ENCODE peak calls at places on chromosomes 1 and 21, in seven cellular contexts. One of them, this sample, is unnamed.

GRCh38 chr1:82565546-82565945 is 764.8 kb downstream of the ADGRL2 start:
- DNase-seq in hypothalamus: no peak
- DNase-seq in activated T-cell treated with anti-CD3 and anti-CD28 coated beads for 4 hours: no peak
- DNase-seq in activated gamma-delta T cell: no peak
- DNase-seq in esophagus squamous epithelium: no peak
- DNase-seq in stimulated activated CD4-positive, alpha-beta T cell treated with anti-CD3 and anti-CD28 coated beads, TNF-alpha, amount 100 ng/mL, for 4 hours: no peak
- DNase-seq in sciatic nerve: no peak
- DNase-seq in this sample: no peak

GRCh38 chr1:74714429-74715362 is 18.2 kb downstream of the CRYZ start:
- DNase-seq in hypothalamus: no peak
- DNase-seq in activated T-cell treated with anti-CD3 and anti-CD28 coated beads for 4 hours: no peak
- DNase-seq in activated gamma-delta T cell: no peak
- DNase-seq in esophagus squamous epithelium: no peak
- DNase-seq in stimulated activated CD4-positive, alpha-beta T cell treated with anti-CD3 and anti-CD28 coated beads, TNF-alpha, amount 100 ng/mL, for 4 hours: no peak
- DNase-seq in sciatic nerve: no peak
- DNase-seq in this sample: no peak

GRCh38 chr1:8142955-8143629 is 117.0 kb upstream of the ERRFI1 start:
- DNase-seq in hypothalamus: no peak
- DNase-seq in activated T-cell treated with anti-CD3 and anti-CD28 coated beads for 4 hours: no peak
- DNase-seq in activated gamma-delta T cell: no peak
- DNase-seq in esophagus squamous epithelium: no peak
- DNase-seq in stimulated activated CD4-positive, alpha-beta T cell treated with anti-CD3 and anti-CD28 coated beads, TNF-alpha, amount 100 ng/mL, for 4 hours: no peak
- DNase-seq in sciatic nerve: no peak
- DNase-seq in this sample: no peak

GRCh38 chr1:116125761-116126160 is 14.6 kb downstream of the MAB21L3 start:
- DNase-seq in hypothalamus: no peak
- DNase-seq in activated T-cell treated with anti-CD3 and anti-CD28 coated beads for 4 hours: no peak
- DNase-seq in activated gamma-delta T cell: no peak
- DNase-seq in esophagus squamous epithelium: no peak
- DNase-seq in stimulated activated CD4-positive, alpha-beta T cell treated with anti-CD3 and anti-CD28 coated beads, TNF-alpha, amount 100 ng/mL, for 4 hours: no peak
- DNase-seq in sciatic nerve: no peak
- DNase-seq in this sample: no peak

GRCh38 chr1:43352351-43352705 is 6.5 kb upstream of the CDC20 start:
- DNase-seq in hypothalamus: no peak
- DNase-seq in activated T-cell treated with anti-CD3 and anti-CD28 coated beads for 4 hours: no peak
- DNase-seq in activated gamma-delta T cell: no peak
- DNase-seq in esophagus squamous epithelium: no peak
- DNase-seq in stimulated activated CD4-positive, alpha-beta T cell treated with anti-CD3 and anti-CD28 coated beads, TNF-alpha, amount 100 ng/mL, for 4 hours: no peak
- DNase-seq in sciatic nerve: no peak
- DNase-seq in this sample: no peak

GRCh38 chr1:17581389-17582123 is 42.1 kb downstream of the ARHGEF10L start:
- DNase-seq in hypothalamus: no peak
- DNase-seq in activated T-cell treated with anti-CD3 and anti-CD28 coated beads for 4 hours: no peak
- DNase-seq in activated gamma-delta T cell: no peak
- DNase-seq in esophagus squamous epithelium: no peak
- DNase-seq in stimulated activated CD4-positive, alpha-beta T cell treated with anti-CD3 and anti-CD28 coated beads, TNF-alpha, amount 100 ng/mL, for 4 hours: no peak
- DNase-seq in sciatic nerve: no peak
- DNase-seq in this sample: peak; percentile 52

GRCh38 chr1:214019499-214019898 is 31.7 kb downstream of the PROX1 start:
- DNase-seq in hypothalamus: no peak
- DNase-seq in activated T-cell treated with anti-CD3 and anti-CD28 coated beads for 4 hours: no peak
- DNase-seq in activated gamma-delta T cell: no peak
- DNase-seq in esophagus squamous epithelium: no peak
- DNase-seq in stimulated activated CD4-positive, alpha-beta T cell treated with anti-CD3 and anti-CD28 coated beads, TNF-alpha, amount 100 ng/mL, for 4 hours: no peak
- DNase-seq in sciatic nerve: no peak
- DNase-seq in this sample: no peak

GRCh38 chr1:47280142-47280541 is 33.8 kb downstream of the STIL start:
- DNase-seq in hypothalamus: no peak
- DNase-seq in activated T-cell treated with anti-CD3 and anti-CD28 coated beads for 4 hours: no peak
- DNase-seq in activated gamma-delta T cell: no peak
- DNase-seq in esophagus squamous epithelium: no peak
- DNase-seq in stimulated activated CD4-positive, alpha-beta T cell treated with anti-CD3 and anti-CD28 coated beads, TNF-alpha, amount 100 ng/mL, for 4 hours: no peak
- DNase-seq in sciatic nerve: no peak
- DNase-seq in this sample: no peak

GRCh38 chr1:164515932-164516331 is 43.1 kb upstream of the PBX1 start:
- DNase-seq in hypothalamus: no peak
- DNase-seq in activated T-cell treated with anti-CD3 and anti-CD28 coated beads for 4 hours: no peak
- DNase-seq in activated gamma-delta T cell: no peak
- DNase-seq in esophagus squamous epithelium: no peak
- DNase-seq in stimulated activated CD4-positive, alpha-beta T cell treated with anti-CD3 and anti-CD28 coated beads, TNF-alpha, amount 100 ng/mL, for 4 hours: no peak
- DNase-seq in sciatic nerve: no peak
- DNase-seq in this sample: no peak

GRCh38 chr21:39048064-39048463 is 135.2 kb downstream of the PSMG1 start:
- DNase-seq in hypothalamus: no peak
- DNase-seq in activated T-cell treated with anti-CD3 and anti-CD28 coated beads for 4 hours: no peak
- DNase-seq in activated gamma-delta T cell: no peak
- DNase-seq in esophagus squamous epithelium: no peak
- DNase-seq in stimulated activated CD4-positive, alpha-beta T cell treated with anti-CD3 and anti-CD28 coated beads, TNF-alpha, amount 100 ng/mL, for 4 hours: no peak
- DNase-seq in sciatic nerve: no peak
- DNase-seq in this sample: no peak

GRCh38 chr1:30661311-30661710 is 62.1 kb downstream of the MATN1 start:
- DNase-seq in hypothalamus: no peak
- DNase-seq in activated T-cell treated with anti-CD3 and anti-CD28 coated beads for 4 hours: no peak
- DNase-seq in activated gamma-delta T cell: no peak
- DNase-seq in esophagus squamous epithelium: no peak
- DNase-seq in stimulated activated CD4-positive, alpha-beta T cell treated with anti-CD3 and anti-CD28 coated beads, TNF-alpha, amount 100 ng/mL, for 4 hours: no peak
- DNase-seq in sciatic nerve: no peak
- DNase-seq in this sample: no peak

GRCh38 chr21:45276620-45277019 is 11.1 kb downstream of the POFUT2 start:
- DNase-seq in hypothalamus: no peak
- DNase-seq in activated T-cell treated with anti-CD3 and anti-CD28 coated beads for 4 hours: no peak
- DNase-seq in activated gamma-delta T cell: no peak
- DNase-seq in esophagus squamous epithelium: no peak
- DNase-seq in stimulated activated CD4-positive, alpha-beta T cell treated with anti-CD3 and anti-CD28 coated beads, TNF-alpha, amount 100 ng/mL, for 4 hours: no peak
- DNase-seq in sciatic nerve: peak; percentile 58
- DNase-seq in this sample: no peak

GRCh38 chr1:96236156-96236739 is 485.3 kb upstream of the PTBP2 start:
- DNase-seq in hypothalamus: no peak
- DNase-seq in activated T-cell treated with anti-CD3 and anti-CD28 coated beads for 4 hours: no peak
- DNase-seq in activated gamma-delta T cell: no peak
- DNase-seq in esophagus squamous epithelium: no peak
- DNase-seq in stimulated activated CD4-positive, alpha-beta T cell treated with anti-CD3 and anti-CD28 coated beads, TNF-alpha, amount 100 ng/mL, for 4 hours: no peak
- DNase-seq in sciatic nerve: no peak
- DNase-seq in this sample: no peak

GRCh38 chr1:235642021-235642942 is 7.3 kb downstream of the GNG4 start:
- DNase-seq in hypothalamus: no peak
- DNase-seq in activated T-cell treated with anti-CD3 and anti-CD28 coated beads for 4 hours: peak; percentile 44
- DNase-seq in activated gamma-delta T cell: peak; percentile 52
- DNase-seq in esophagus squamous epithelium: no peak
- DNase-seq in stimulated activated CD4-positive, alpha-beta T cell treated with anti-CD3 and anti-CD28 coated beads, TNF-alpha, amount 100 ng/mL, for 4 hours: peak; percentile 26
- DNase-seq in sciatic nerve: peak; percentile 52
- DNase-seq in this sample: no peak

GRCh38 chr21:40049959-40050290 is 182.7 kb downstream of the PCP4 start:
- DNase-seq in hypothalamus: no peak
- DNase-seq in activated T-cell treated with anti-CD3 and anti-CD28 coated beads for 4 hours: no peak
- DNase-seq in activated gamma-delta T cell: no peak
- DNase-seq in esophagus squamous epithelium: no peak
- DNase-seq in stimulated activated CD4-positive, alpha-beta T cell treated with anti-CD3 and anti-CD28 coated beads, TNF-alpha, amount 100 ng/mL, for 4 hours: no peak
- DNase-seq in sciatic nerve: no peak
- DNase-seq in this sample: no peak

GRCh38 chr1:151680812-151681211 is 35.8 kb downstream of the CELF3 start:
- DNase-seq in hypothalamus: no peak
- DNase-seq in activated T-cell treated with anti-CD3 and anti-CD28 coated beads for 4 hours: no peak
- DNase-seq in activated gamma-delta T cell: no peak
- DNase-seq in esophagus squamous epithelium: no peak
- DNase-seq in stimulated activated CD4-positive, alpha-beta T cell treated with anti-CD3 and anti-CD28 coated beads, TNF-alpha, amount 100 ng/mL, for 4 hours: no peak
- DNase-seq in sciatic nerve: no peak
- DNase-seq in this sample: no peak

GRCh38 chr1:167103236-167103894 is 9.5 kb downstream of the STYXL2 start:
- DNase-seq in hypothalamus: no peak
- DNase-seq in activated T-cell treated with anti-CD3 and anti-CD28 coated beads for 4 hours: no peak
- DNase-seq in activated gamma-delta T cell: no peak
- DNase-seq in esophagus squamous epithelium: no peak
- DNase-seq in stimulated activated CD4-positive, alpha-beta T cell treated with anti-CD3 and anti-CD28 coated beads, TNF-alpha, amount 100 ng/mL, for 4 hours: no peak
- DNase-seq in sciatic nerve: no peak
- DNase-seq in this sample: no peak

GRCh38 chr1:230265200-230266115 is 160.7 kb downstream of the PGBD5 start:
- DNase-seq in hypothalamus: no peak
- DNase-seq in activated T-cell treated with anti-CD3 and anti-CD28 coated beads for 4 hours: no peak
- DNase-seq in activated gamma-delta T cell: no peak
- DNase-seq in esophagus squamous epithelium: no peak
- DNase-seq in stimulated activated CD4-positive, alpha-beta T cell treated with anti-CD3 and anti-CD28 coated beads, TNF-alpha, amount 100 ng/mL, for 4 hours: no peak
- DNase-seq in sciatic nerve: peak; percentile 43
- DNase-seq in this sample: no peak

GRCh38 chr1:91789273-91789997 is 96.5 kb downstream of the TGFBR3 start:
- DNase-seq in hypothalamus: no peak
- DNase-seq in activated T-cell treated with anti-CD3 and anti-CD28 coated beads for 4 hours: no peak
- DNase-seq in activated gamma-delta T cell: no peak
- DNase-seq in esophagus squamous epithelium: no peak
- DNase-seq in stimulated activated CD4-positive, alpha-beta T cell treated with anti-CD3 and anti-CD28 coated beads, TNF-alpha, amount 100 ng/mL, for 4 hours: no peak
- DNase-seq in sciatic nerve: no peak
- DNase-seq in this sample: no peak

GRCh38 chr1:190067592-190067991 is 410.1 kb downstream of the BRINP3 start:
- DNase-seq in hypothalamus: no peak
- DNase-seq in activated T-cell treated with anti-CD3 and anti-CD28 coated beads for 4 hours: no peak
- DNase-seq in activated gamma-delta T cell: no peak
- DNase-seq in esophagus squamous epithelium: no peak
- DNase-seq in stimulated activated CD4-positive, alpha-beta T cell treated with anti-CD3 and anti-CD28 coated beads, TNF-alpha, amount 100 ng/mL, for 4 hours: no peak
- DNase-seq in sciatic nerve: no peak
- DNase-seq in this sample: no peak

GRCh38 chr1:20373764-20374163 is 83.1 kb downstream of the VWA5B1 start:
- DNase-seq in hypothalamus: no peak
- DNase-seq in activated T-cell treated with anti-CD3 and anti-CD28 coated beads for 4 hours: no peak
- DNase-seq in activated gamma-delta T cell: no peak
- DNase-seq in esophagus squamous epithelium: no peak
- DNase-seq in stimulated activated CD4-positive, alpha-beta T cell treated with anti-CD3 and anti-CD28 coated beads, TNF-alpha, amount 100 ng/mL, for 4 hours: no peak
- DNase-seq in sciatic nerve: no peak
- DNase-seq in this sample: no peak

GRCh38 chr1:207205613-207206009 is 101.6 kb downstream of the C4BPA start:
- DNase-seq in hypothalamus: no peak
- DNase-seq in activated T-cell treated with anti-CD3 and anti-CD28 coated beads for 4 hours: no peak
- DNase-seq in activated gamma-delta T cell: no peak
- DNase-seq in esophagus squamous epithelium: no peak
- DNase-seq in stimulated activated CD4-positive, alpha-beta T cell treated with anti-CD3 and anti-CD28 coated beads, TNF-alpha, amount 100 ng/mL, for 4 hours: no peak
- DNase-seq in sciatic nerve: no peak
- DNase-seq in this sample: no peak

GRCh38 chr1:202159534-202160371 is 649 bp downstream of the PTPN7 start:
- DNase-seq in hypothalamus: no peak
- DNase-seq in activated T-cell treated with anti-CD3 and anti-CD28 coated beads for 4 hours: no peak
- DNase-seq in activated gamma-delta T cell: no peak
- DNase-seq in esophagus squamous epithelium: no peak
- DNase-seq in stimulated activated CD4-positive, alpha-beta T cell treated with anti-CD3 and anti-CD28 coated beads, TNF-alpha, amount 100 ng/mL, for 4 hours: no peak
- DNase-seq in sciatic nerve: no peak
- DNase-seq in this sample: no peak

GRCh38 chr21:45846373-45847160 is 135.0 kb upstream of the COL6A1 start:
- DNase-seq in hypothalamus: no peak
- DNase-seq in activated T-cell treated with anti-CD3 and anti-CD28 coated beads for 4 hours: no peak
- DNase-seq in activated gamma-delta T cell: no peak
- DNase-seq in esophagus squamous epithelium: no peak
- DNase-seq in stimulated activated CD4-positive, alpha-beta T cell treated with anti-CD3 and anti-CD28 coated beads, TNF-alpha, amount 100 ng/mL, for 4 hours: no peak
- DNase-seq in sciatic nerve: peak; percentile 61
- DNase-seq in this sample: no peak

GRCh38 chr1:184326278-184326677 is 60.6 kb upstream of the C1orf21 start:
- DNase-seq in hypothalamus: no peak
- DNase-seq in activated T-cell treated with anti-CD3 and anti-CD28 coated beads for 4 hours: no peak
- DNase-seq in activated gamma-delta T cell: no peak
- DNase-seq in esophagus squamous epithelium: no peak
- DNase-seq in stimulated activated CD4-positive, alpha-beta T cell treated with anti-CD3 and anti-CD28 coated beads, TNF-alpha, amount 100 ng/mL, for 4 hours: no peak
- DNase-seq in sciatic nerve: no peak
- DNase-seq in this sample: no peak

GRCh38 chr1:28199328-28200233 is 23.1 kb upstream of the PTAFR start:
- DNase-seq in hypothalamus: no peak
- DNase-seq in activated T-cell treated with anti-CD3 and anti-CD28 coated beads for 4 hours: peak; percentile 19
- DNase-seq in activated gamma-delta T cell: no peak
- DNase-seq in esophagus squamous epithelium: no peak
- DNase-seq in stimulated activated CD4-positive, alpha-beta T cell treated with anti-CD3 and anti-CD28 coated beads, TNF-alpha, amount 100 ng/mL, for 4 hours: no peak
- DNase-seq in sciatic nerve: no peak
- DNase-seq in this sample: no peak

GRCh38 chr1:17181785-17182464 is 23.0 kb upstream of the PADI1 start:
- DNase-seq in hypothalamus: no peak
- DNase-seq in activated T-cell treated with anti-CD3 and anti-CD28 coated beads for 4 hours: no peak
- DNase-seq in activated gamma-delta T cell: no peak
- DNase-seq in esophagus squamous epithelium: no peak
- DNase-seq in stimulated activated CD4-positive, alpha-beta T cell treated with anti-CD3 and anti-CD28 coated beads, TNF-alpha, amount 100 ng/mL, for 4 hours: no peak
- DNase-seq in sciatic nerve: no peak
- DNase-seq in this sample: no peak

GRCh38 chr1:64955093-64956066 is 11.0 kb downstream of the JAK1 start:
- DNase-seq in hypothalamus: no peak
- DNase-seq in activated T-cell treated with anti-CD3 and anti-CD28 coated beads for 4 hours: no peak
- DNase-seq in activated gamma-delta T cell: no peak
- DNase-seq in esophagus squamous epithelium: no peak
- DNase-seq in stimulated activated CD4-positive, alpha-beta T cell treated with anti-CD3 and anti-CD28 coated beads, TNF-alpha, amount 100 ng/mL, for 4 hours: no peak
- DNase-seq in sciatic nerve: no peak
- DNase-seq in this sample: no peak

GRCh38 chr1:181353526-181353925 is 129.8 kb upstream of the CACNA1E start:
- DNase-seq in hypothalamus: no peak
- DNase-seq in activated T-cell treated with anti-CD3 and anti-CD28 coated beads for 4 hours: no peak
- DNase-seq in activated gamma-delta T cell: no peak
- DNase-seq in esophagus squamous epithelium: no peak
- DNase-seq in stimulated activated CD4-positive, alpha-beta T cell treated with anti-CD3 and anti-CD28 coated beads, TNF-alpha, amount 100 ng/mL, for 4 hours: no peak
- DNase-seq in sciatic nerve: no peak
- DNase-seq in this sample: no peak

GRCh38 chr1:182301026-182301436 is 90.6 kb downstream of the GLUL start:
- DNase-seq in hypothalamus: no peak
- DNase-seq in activated T-cell treated with anti-CD3 and anti-CD28 coated beads for 4 hours: no peak
- DNase-seq in activated gamma-delta T cell: no peak
- DNase-seq in esophagus squamous epithelium: no peak
- DNase-seq in stimulated activated CD4-positive, alpha-beta T cell treated with anti-CD3 and anti-CD28 coated beads, TNF-alpha, amount 100 ng/mL, for 4 hours: no peak
- DNase-seq in sciatic nerve: no peak
- DNase-seq in this sample: no peak

GRCh38 chr1:87961992-87962391 is 633.3 kb downstream of the LMO4 start:
- DNase-seq in hypothalamus: no peak
- DNase-seq in activated T-cell treated with anti-CD3 and anti-CD28 coated beads for 4 hours: no peak
- DNase-seq in activated gamma-delta T cell: no peak
- DNase-seq in esophagus squamous epithelium: no peak
- DNase-seq in stimulated activated CD4-positive, alpha-beta T cell treated with anti-CD3 and anti-CD28 coated beads, TNF-alpha, amount 100 ng/mL, for 4 hours: no peak
- DNase-seq in sciatic nerve: no peak
- DNase-seq in this sample: no peak

GRCh38 chr1:230047114-230047865 is 19.7 kb upstream of the GALNT2 start:
- DNase-seq in hypothalamus: no peak
- DNase-seq in activated T-cell treated with anti-CD3 and anti-CD28 coated beads for 4 hours: no peak
- DNase-seq in activated gamma-delta T cell: no peak
- DNase-seq in esophagus squamous epithelium: no peak
- DNase-seq in stimulated activated CD4-positive, alpha-beta T cell treated with anti-CD3 and anti-CD28 coated beads, TNF-alpha, amount 100 ng/mL, for 4 hours: no peak
- DNase-seq in sciatic nerve: no peak
- DNase-seq in this sample: no peak

GRCh38 chr1:201626629-201627275 is 87.8 kb downstream of the NAV1 start:
- DNase-seq in hypothalamus: no peak
- DNase-seq in activated T-cell treated with anti-CD3 and anti-CD28 coated beads for 4 hours: no peak
- DNase-seq in activated gamma-delta T cell: no peak
- DNase-seq in esophagus squamous epithelium: no peak
- DNase-seq in stimulated activated CD4-positive, alpha-beta T cell treated with anti-CD3 and anti-CD28 coated beads, TNF-alpha, amount 100 ng/mL, for 4 hours: no peak
- DNase-seq in sciatic nerve: no peak
- DNase-seq in this sample: no peak

GRCh38 chr1:174165471-174166137 is 6.3 kb downstream of the RABGAP1L start:
- DNase-seq in hypothalamus: no peak
- DNase-seq in activated T-cell treated with anti-CD3 and anti-CD28 coated beads for 4 hours: no peak
- DNase-seq in activated gamma-delta T cell: no peak
- DNase-seq in esophagus squamous epithelium: no peak
- DNase-seq in stimulated activated CD4-positive, alpha-beta T cell treated with anti-CD3 and anti-CD28 coated beads, TNF-alpha, amount 100 ng/mL, for 4 hours: no peak
- DNase-seq in sciatic nerve: peak; percentile 61
- DNase-seq in this sample: no peak

GRCh38 chr1:111275079-111275478 is 15.6 kb upstream of the CHIA start:
- DNase-seq in hypothalamus: no peak
- DNase-seq in activated T-cell treated with anti-CD3 and anti-CD28 coated beads for 4 hours: no peak
- DNase-seq in activated gamma-delta T cell: no peak
- DNase-seq in esophagus squamous epithelium: no peak
- DNase-seq in stimulated activated CD4-positive, alpha-beta T cell treated with anti-CD3 and anti-CD28 coated beads, TNF-alpha, amount 100 ng/mL, for 4 hours: no peak
- DNase-seq in sciatic nerve: peak; percentile 72
- DNase-seq in this sample: no peak

GRCh38 chr1:172375227-172375631 is 45.3 kb upstream of the C1orf105 start:
- DNase-seq in hypothalamus: no peak
- DNase-seq in activated T-cell treated with anti-CD3 and anti-CD28 coated beads for 4 hours: no peak
- DNase-seq in activated gamma-delta T cell: no peak
- DNase-seq in esophagus squamous epithelium: no peak
- DNase-seq in stimulated activated CD4-positive, alpha-beta T cell treated with anti-CD3 and anti-CD28 coated beads, TNF-alpha, amount 100 ng/mL, for 4 hours: no peak
- DNase-seq in sciatic nerve: no peak
- DNase-seq in this sample: no peak

GRCh38 chr1:26739251-26739914 is 43.6 kb downstream of the ARID1A start:
- DNase-seq in hypothalamus: no peak
- DNase-seq in activated T-cell treated with anti-CD3 and anti-CD28 coated beads for 4 hours: no peak
- DNase-seq in activated gamma-delta T cell: no peak
- DNase-seq in esophagus squamous epithelium: no peak
- DNase-seq in stimulated activated CD4-positive, alpha-beta T cell treated with anti-CD3 and anti-CD28 coated beads, TNF-alpha, amount 100 ng/mL, for 4 hours: no peak
- DNase-seq in sciatic nerve: no peak
- DNase-seq in this sample: no peak

GRCh38 chr1:17090844-17091243 is 28.4 kb downstream of the PADI2 start:
- DNase-seq in hypothalamus: no peak
- DNase-seq in activated T-cell treated with anti-CD3 and anti-CD28 coated beads for 4 hours: no peak
- DNase-seq in activated gamma-delta T cell: no peak
- DNase-seq in esophagus squamous epithelium: no peak
- DNase-seq in stimulated activated CD4-positive, alpha-beta T cell treated with anti-CD3 and anti-CD28 coated beads, TNF-alpha, amount 100 ng/mL, for 4 hours: no peak
- DNase-seq in sciatic nerve: no peak
- DNase-seq in this sample: no peak